ENCODE peak calls at places on chromosomes 13 and 19, in five cellular contexts. I, P, H, R and L are unnamed samples.

GRCh38 chr19:47427241-47428176 is 8.2 kb upstream of the MEIS3 start:
- DNase-seq in H (peak), I (peak), P (peak), R (no peak), L (peak)

GRCh38 chr13:20713014-20713376 is 9.5 kb downstream of the IL17D start:
- DNase-seq in H (no peak), I (no peak), P (no peak), R (no peak), L (peak)

GRCh38 chr13:30061217-30061616 is 210.8 kb upstream of the UBL3 start:
- DNase-seq in I (no peak), H (no peak), P (no peak), R (no peak), L (no peak)

GRCh38 chr13:33277946-33278345 is 7.6 kb downstream of the STARD13 start:
- DNase-seq in R (no peak), I (no peak), P (no peak), H (no peak), L (no peak)

GRCh38 chr13:59409651-59410200 is 754.0 kb downstream of the DIAPH3 start:
- DNase-seq in I (no peak), R (no peak), H (no peak), P (peak), L (peak)

GRCh38 chr13:48625396-48626076 is 28.2 kb upstream of the CYSLTR2 start:
- DNase-seq in R (no peak), H (no peak), I (no peak), P (no peak), L (no peak)

GRCh38 chr19:1764293-1764683 is 11.0 kb downstream of the ONECUT3 start:
- DNase-seq in I (no peak), R (no peak), H (no peak), P (no peak), L (no peak)

GRCh38 chr13:47957073-47957472 is 44.0 kb downstream of the SUCLA2 start:
- DNase-seq in H (no peak), P (no peak), R (no peak), I (no peak), L (no peak)

GRCh38 chr19:31269425-31270127 is 79.7 kb downstream of the TSHZ3 start:
- DNase-seq in P (no peak), I (no peak), R (no peak), H (no peak), L (no peak)

GRCh38 chr19:3369337-3370213 is 3.2 kb downstream of the NFIC start:
- DNase-seq in R (no peak), I (no peak), P (no peak), H (no peak), L (peak)

GRCh38 chr13:92500192-92500591 is 726.4 kb upstream of the GPC6 start:
- DNase-seq in H (no peak), I (peak), R (no peak), P (no peak), L (peak)

GRCh38 chr19:29831041-29831548 is 19.3 kb downstream of the CCNE1 start:
- DNase-seq in P (no peak), R (no peak), I (no peak), H (no peak), L (no peak)

GRCh38 chr19:2613507-2614295 is 88.8 kb downstream of the GNG7 start:
- DNase-seq in P (peak), R (no peak), I (no peak), H (peak), L (peak)

GRCh38 chr19:53294786-53295441 is 27.4 kb upstream of the VN1R4 start:
- DNase-seq in I (no peak), H (no peak), R (no peak), P (no peak), L (peak)

GRCh38 chr19:1690570-1691307 is 38.3 kb upstream of the TCF3 start:
- DNase-seq in R (no peak), P (peak), I (no peak), H (peak), L (peak)

GRCh38 chr19:46648070-46648960 is 12.3 kb upstream of the GNG8 start:
- DNase-seq in R (no peak), I (no peak), H (no peak), P (no peak), L (peak)

GRCh38 chr19:30686911-30687566 is 314.9 kb downstream of the ZNF536 start:
- DNase-seq in I (no peak), R (no peak), H (no peak), P (no peak), L (peak)

GRCh38 chr19:56639217-56639616 is 3.7 kb upstream of the SMIM17 start:
- DNase-seq in I (no peak), R (no peak), P (no peak), H (peak), L (peak)

GRCh38 chr19:933553-933882 is 7.7 kb downstream of the ARID3A start:
- DNase-seq in R (no peak), P (no peak), I (no peak), H (no peak), L (no peak)

GRCh38 chr13:63161219-63161618 is 1745.6 kb upstream of the PCDH20 start:
- DNase-seq in H (no peak), P (no peak), R (no peak), I (no peak), L (no peak)

GRCh38 chr19:27754700-27755099 is 1458.3 kb downstream of the UQCRFS1 start:
- DNase-seq in P (no peak), I (no peak), R (no peak), H (no peak), L (no peak)

GRCh38 chr13:24217601-24218281 is 57.2 kb downstream of the SPATA13 start:
- DNase-seq in I (peak), P (no peak), R (no peak), H (no peak), L (peak)

GRCh38 chr19:10142701-10143375 is 23.1 kb upstream of the EIF3G start:
- DNase-seq in R (no peak), I (no peak), H (no peak), P (no peak), L (no peak)

GRCh38 chr19:56841194-56841546 is 644 bp upstream of the PEG3 start:
- DNase-seq in P (no peak), I (peak), R (no peak), H (no peak), L (no peak)

GRCh38 chr19:17035842-17036424 is 9.3 kb upstream of the CPAMD8 start:
- DNase-seq in H (peak), I (no peak), P (no peak), R (no peak), L (no peak)

GRCh38 chr13:63567031-63567430 is 2151.4 kb upstream of the PCDH20 start:
- DNase-seq in P (no peak), H (no peak), R (no peak), I (no peak), L (no peak)

GRCh38 chr19:35915508-35915907 is 7.4 kb upstream of the TYROBP start:
- DNase-seq in R (no peak), P (no peak), H (no peak), I (no peak), L (no peak)

GRCh38 chr13:112928958-112929777 is 39.8 kb upstream of the MCF2L start:
- DNase-seq in H (no peak), P (no peak), R (no peak), I (peak), L (no peak)

GRCh38 chr13:78764665-78765064 is 105.7 kb upstream of the OBI1 start:
- DNase-seq in H (no peak), R (no peak), I (no peak), P (peak), L (peak)
- TF ChIP-seq CREB1 in H (no peak), R (no peak), I (no peak), P (no peak), L (no peak)

GRCh38 chr13:40187836-40188591 is 478.4 kb downstream of the FOXO1 start:
- DNase-seq in R (no peak), I (no peak), H (no peak), P (no peak), L (peak)
- H3K4me2 ChIP-seq in R (no peak), I (no peak), H (no peak), P (no peak), L (peak)

GRCh38 chr19:18606281-18607221 is at the start of gene CRLF1:
- DNase-seq in H (peak), P (no peak), R (no peak), I (peak), L (peak)

GRCh38 chr19:18604820-18605159 is 1.8 kb downstream of the CRLF1 start:
- DNase-seq in I (no peak), P (no peak), H (no peak), R (no peak), L (no peak)

GRCh38 chr19:18603958-18604819 is 2.4 kb downstream of the CRLF1 start:
- DNase-seq in H (no peak), P (peak), R (no peak), I (no peak), L (peak)

GRCh38 chr19:18605196-18605545 is 1.4 kb downstream of the CRLF1 start:
- DNase-seq in P (no peak), H (no peak), I (no peak), R (no peak), L (no peak)

DNA sequence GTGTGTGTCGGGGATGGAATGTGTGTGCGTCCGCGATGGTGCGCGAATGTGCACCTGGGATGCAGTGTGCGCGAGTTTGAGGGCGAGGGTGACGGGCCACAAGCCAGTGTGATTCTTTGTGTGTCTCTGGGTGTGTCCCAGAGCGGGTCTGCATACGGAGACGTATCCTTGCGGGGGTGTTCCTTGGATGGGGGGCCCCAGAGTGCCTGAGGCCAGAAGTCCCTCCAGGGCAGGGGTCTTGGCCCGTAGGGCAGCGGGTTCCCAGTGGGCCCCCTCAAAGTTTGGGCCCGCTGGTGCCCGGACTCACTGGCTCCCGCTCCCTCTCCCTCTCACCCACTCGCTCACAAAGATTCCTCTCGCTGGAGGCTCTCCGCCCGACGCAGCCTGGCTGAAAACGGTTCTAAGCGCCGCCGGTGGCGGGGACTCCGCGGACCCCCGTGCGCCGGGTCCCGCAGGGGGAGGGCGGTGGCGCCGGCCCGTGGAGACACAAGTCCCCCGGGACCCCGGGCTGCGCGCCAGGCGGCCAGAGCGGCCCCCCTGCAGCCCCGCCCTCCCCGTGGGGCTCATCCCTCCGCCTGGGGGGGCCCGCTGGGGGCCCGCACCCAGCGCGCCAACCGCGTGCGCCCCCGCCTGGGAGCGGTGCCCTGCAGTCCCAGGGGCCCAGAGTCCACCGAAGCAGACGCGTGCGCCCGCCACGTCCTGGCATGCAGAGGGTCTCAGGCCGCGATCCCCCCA is 886 bp downstream of the CRLF1 start:
- DNase-seq in R (no peak), H (peak), P (no peak), I (no peak), L (peak)
- TF ChIP-seq CREB1 in R (no peak), H (no peak), P (no peak), I (no peak), L (no peak)

GRCh38 chr13:93690139-93690538 is 463.5 kb downstream of the GPC6 start:
- DNase-seq in R (no peak), H (no peak), I (peak), P (no peak), L (peak)
- H3K4me2 ChIP-seq in R (no peak), H (no peak), I (no peak), P (no peak), L (no peak)

GRCh38 chr19:8811315-8812172 is 20.6 kb downstream of the ZNF558 start:
- DNase-seq in H (no peak), I (no peak), R (no peak), P (no peak), L (peak)
- TF ChIP-seq CREB1 in H (no peak), I (no peak), R (no peak), P (no peak), L (no peak)

GRCh38 chr19:40592170-40592569 is 9.0 kb upstream of the LTBP4 start:
- DNase-seq in R (no peak), H (no peak), I (peak), P (no peak), L (peak)
- H3K4me2 ChIP-seq in R (no peak), H (no peak), I (no peak), P (no peak), L (no peak)

DNA sequence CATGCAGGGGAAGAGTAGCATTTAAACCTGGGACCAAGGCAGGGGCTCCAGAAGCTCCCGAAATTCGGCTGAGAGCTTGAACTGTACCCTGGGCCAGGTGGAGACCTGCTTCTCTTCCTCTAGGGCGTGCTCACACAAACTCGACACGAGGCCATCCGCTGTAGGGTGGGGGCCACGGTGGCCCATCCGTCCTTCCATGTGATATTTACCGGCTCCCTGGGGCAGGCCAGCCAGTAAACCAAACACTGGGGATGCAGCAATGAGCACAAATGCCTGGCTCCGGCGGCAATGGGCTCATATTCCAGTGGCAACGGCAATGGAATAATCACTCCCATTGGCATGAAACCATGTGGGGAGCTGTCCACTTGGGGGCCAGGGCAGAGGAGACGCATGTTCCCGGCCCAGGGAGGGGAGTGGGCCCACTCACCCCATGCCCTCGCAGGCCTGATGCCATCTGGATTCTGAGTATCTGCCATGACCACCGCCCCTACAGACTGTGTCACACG is 10.8 kb downstream of the SH3GL1 start:
- DNase-seq in R (no peak), I (no peak), H (no peak), P (no peak), L (no peak)
- TF ChIP-seq CREB1 in R (no peak), I (no peak), H (no peak), P (no peak), L (no peak)

GRCh38 chr13:94186470-94186869 is 293.0 kb downstream of the DCT start:
- DNase-seq in R (no peak), I (no peak), H (no peak), P (no peak), L (no peak)
- H3K4me2 ChIP-seq in R (no peak), I (no peak), H (no peak), P (no peak), L (no peak)